ENCODE peak calls at places on chromosomes 5 and 9, in six cellular contexts. Z is A549, Q is fibroblast of pulmonary artery, S is GM10248, Y is heart left ventricle, J is testis. M is an unnamed sample.

GRCh38 chr5:172175263-172175719 is 12.7 kb downstream of the STK10 start:
- DNase-seq in S (peak; percentile 80), Z (no peak), J (no peak), Q (no peak), Y (peak; percentile 68), M (no peak)

GRCh38 chr5:157989296-157989695 is 130.4 kb upstream of the CLINT1 start:
- DNase-seq in Q (no peak), Z (no peak), S (no peak), J (no peak), Y (no peak), M (peak; percentile 3)

GRCh38 chr9:117425562-117425961 is 10.7 kb upstream of the ASTN2 start:
- DNase-seq in Q (no peak), J (no peak), S (no peak), Y (no peak), Z (no peak), M (no peak)

GRCh38 chr9:125255781-125256391 is 5.7 kb upstream of the GAPVD1 start:
- DNase-seq in Q (peak; percentile 36), Y (no peak), J (no peak), Z (peak; percentile 40), S (no peak), M (no peak)

GRCh38 chr5:179142434-179143198 is 82.4 kb downstream of the ZNF354C start:
- DNase-seq in Y (no peak), J (no peak), Z (no peak), Q (peak; percentile 82), S (no peak), M (peak; percentile 82)

GRCh38 chr9:89576404-89576824 is 28.4 kb upstream of the GADD45G start:
- DNase-seq in Y (no peak), J (no peak), S (no peak), Z (peak; percentile 38), Q (peak; percentile 67), M (no peak)

GRCh38 chr5:117982691-117983090 is 1005.7 kb downstream of the DTWD2 start:
- DNase-seq in S (no peak), Y (no peak), Z (no peak), Q (no peak), J (no peak), M (no peak)

GRCh38 chr9:135376511-135377173 is 102.9 kb upstream of the PPP1R26 start:
- DNase-seq in S (no peak), Z (no peak), Q (no peak), Y (no peak), J (no peak), M (no peak)

GRCh38 chr5:95641803-95642220 is 4.8 kb upstream of the RFESD start:
- DNase-seq in Y (no peak), J (peak; percentile 74), Z (no peak), Q (peak; percentile 68), S (no peak), M (peak; percentile 52)

GRCh38 chr5:96648023-96648422 is 14.2 kb upstream of the CAST start:
- DNase-seq in Z (no peak), S (no peak), Y (no peak), Q (no peak), J (no peak), M (no peak)

GRCh38 chr9:114953917-114954316 is 23.5 kb upstream of the TNFSF8 start:
- DNase-seq in J (peak; percentile 14), Q (peak; percentile 88), Y (no peak), S (no peak), Z (no peak), M (peak; percentile 70)

GRCh38 chr9:110197330-110198187 is 10.4 kb downstream of the C9orf152 start:
- DNase-seq in Q (no peak), Y (no peak), J (no peak), Z (no peak), S (no peak), M (no peak)
- TF ChIP-seq CTCF in Q (peak; percentile 47), Y (no peak), J (no peak), Z (peak; percentile 14), S (no peak), M (peak; percentile 64)

GRCh38 chr5:109689740-109690455 is at the start of gene MAN2A1:
- DNase-seq in S (peak; percentile 73), Q (peak; percentile 71), Z (peak; percentile 51), Y (peak; percentile 78), J (peak; percentile 80), M (peak; percentile 59)
- TF ChIP-seq CTCF in S (no peak), Q (peak; percentile 3), Z (no peak), Y (no peak), J (no peak), M (no peak)

GRCh38 chr9:68947015-68947414 is 66.9 kb downstream of the PRKACG start:
- DNase-seq in Z (no peak), Y (no peak), J (no peak), Q (no peak), S (no peak), M (no peak)

GRCh38 chr9:68950188-68950587 is 63.7 kb downstream of the PRKACG start:
- DNase-seq in Q (no peak), Z (no peak), J (no peak), Y (no peak), S (no peak), M (no peak)

GRCh38 chr9:68947842-68948569 is 65.9 kb downstream of the PRKACG start:
- DNase-seq in Q (no peak), Z (no peak), J (no peak), S (no peak), Y (no peak), M (no peak)

GRCh38 chr9:68950689-68951088 is 63.2 kb downstream of the PRKACG start:
- DNase-seq in Q (no peak), J (no peak), Z (no peak), S (no peak), Y (no peak), M (no peak)

GRCh38 chr9:68949271-68950000 is 64.5 kb downstream of the PRKACG start:
- DNase-seq in Y (no peak), S (no peak), Q (peak; percentile 31), Z (no peak), J (peak; percentile 69), M (peak; percentile 9)
- TF ChIP-seq CTCF in Y (no peak), S (peak; percentile 58), Q (peak; percentile 25), Z (no peak), J (no peak), M (peak; percentile 49)

GRCh38 chr9:93908591-93909241 is 46.4 kb downstream of the BARX1 start:
- DNase-seq in S (no peak), Z (no peak), Y (no peak), J (no peak), Q (no peak), M (no peak)
- TF ChIP-seq CTCF in S (peak; percentile 30), Z (no peak), Y (no peak), J (no peak), Q (no peak), M (no peak)

GRCh38 chr9:35615981-35616680 is 2.1 kb downstream of the CD72 start:
- DNase-seq in Q (no peak), Z (no peak), S (no peak), J (no peak), Y (no peak), M (no peak)

GRCh38 chr9:35618854-35619799 is 914 bp upstream of the CD72 start:
- DNase-seq in J (peak; percentile 43), Q (no peak), Z (no peak), S (peak; percentile 60), Y (no peak), M (no peak)

GRCh38 chr9:35618325-35618727 is at the start of gene CD72:
- DNase-seq in Q (no peak), Z (no peak), J (no peak), S (peak; percentile 53), Y (no peak), M (no peak)

GRCh38 chr9:35617548-35617947 is 665 bp downstream of the CD72 start:
- DNase-seq in Y (no peak), J (no peak), Z (no peak), S (no peak), Q (no peak), M (no peak)

GRCh38 chr9:35616681-35617459 is 1.3 kb downstream of the CD72 start:
- DNase-seq in Z (no peak), J (peak; percentile 79), Y (peak; percentile 77), Q (peak; percentile 55), S (peak; percentile 83), M (no peak)
- TF ChIP-seq CTCF in Z (no peak), J (no peak), Y (no peak), Q (no peak), S (peak; percentile 36), M (no peak)

DNA sequence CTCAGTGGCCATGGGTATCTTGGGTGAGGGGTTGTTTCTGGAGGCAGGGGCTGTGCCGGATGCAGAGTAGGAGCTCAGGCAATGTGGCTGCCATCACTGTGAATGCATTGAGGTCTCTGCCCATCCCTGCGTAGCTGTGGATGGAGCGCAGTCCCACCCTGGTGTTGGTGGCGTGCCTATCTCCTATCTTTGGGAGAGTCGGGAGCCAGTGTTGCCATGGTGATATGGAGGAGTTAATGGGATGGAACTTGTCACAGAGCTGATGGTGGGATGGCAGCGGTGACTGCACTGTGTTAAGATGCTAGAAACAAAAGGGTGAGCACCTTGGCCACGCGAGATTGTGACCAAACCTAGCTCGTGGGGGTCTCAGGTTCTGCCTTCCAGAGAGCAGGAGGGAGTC is 197.3 kb downstream of the MELK start:
- DNase-seq in S (no peak), Z (no peak), Q (no peak), Y (no peak), J (no peak), M (no peak)
- TF ChIP-seq CTCF in S (no peak), Z (no peak), Q (no peak), Y (no peak), J (no peak), M (no peak)